ENCODE peak calls at places on chromosomes 12 and 14, in seven cellular contexts. G is PC-9, K is AG09309, I is GM18507, W is PC-3, M is kidney epithelial cell, J is NCI-H1105 treated with DMSO at 0.1 percent for 48 hours. B is an unnamed sample.

GRCh38 chr12:29750131-29750927 is 33.4 kb downstream of the TMTC1 start:
- DNase-seq in G (no peak), K (no peak), I (no peak), W (no peak), M (no peak), J (no peak), B (no peak)

GRCh38 chr12:108315486-108316105 is 23.5 kb downstream of the CMKLR1 start:
- DNase-seq in G (no peak), K (no peak), I (no peak), W (no peak), M (no peak), J (no peak), B (no peak)

GRCh38 chr14:66509874-66510273 is 1.9 kb downstream of the GPHN start:
- DNase-seq in G (no peak), K (no peak), I (no peak), W (no peak), M (no peak), J (no peak), B (peak; percentile 15)

GRCh38 chr12:45914090-45914489 is 76.3 kb downstream of the SCAF11 start:
- DNase-seq in G (no peak), K (peak; percentile 49), I (no peak), W (peak; percentile 56), M (peak; percentile 34), J (no peak), B (peak; percentile 77)

GRCh38 chr14:68628605-68629310 is 164.1 kb downstream of the ZFP36L1 start:
- DNase-seq in G (peak; percentile 90), K (no peak), I (no peak), W (peak; percentile 38), M (peak; percentile 41), J (no peak), B (peak; percentile 45)

GRCh38 chr14:89110110-89110509 is 285.7 kb downstream of the TTC8 start:
- DNase-seq in G (no peak), K (no peak), I (no peak), W (no peak), M (no peak), J (no peak), B (no peak)

GRCh38 chr14:91228112-91229004 is 16.1 kb downstream of the GPR68 start:
- DNase-seq in G (peak; percentile 84), K (peak; percentile 48), I (no peak), W (peak; percentile 85), M (peak; percentile 74), J (no peak), B (peak; percentile 93)

GRCh38 chr14:95340201-95340697 is 20.5 kb upstream of the CLMN start:
- DNase-seq in G (no peak), K (no peak), I (no peak), W (no peak), M (no peak), J (no peak), B (peak; percentile 28)

GRCh38 chr12:50174971-50175715 is 8.0 kb upstream of the CERS5 start:
- DNase-seq in G (peak; percentile 51), K (peak; percentile 54), I (no peak), W (peak; percentile 88), M (peak; percentile 38), J (peak; percentile 52), B (peak; percentile 66)

GRCh38 chr12:87836190-87836589 is 193.0 kb downstream of the C12orf50 start:
- DNase-seq in G (no peak), K (no peak), I (no peak), W (no peak), M (no peak), J (no peak), B (no peak)

GRCh38 chr12:68611094-68611818 is 557 bp downstream of the RAP1B start:
- DNase-seq in G (peak; percentile 45), K (no peak), I (peak; percentile 7), W (peak; percentile 45), M (no peak), J (peak; percentile 47), B (peak; percentile 57)

GRCh38 chr12:7642876-7643309 is 22.8 kb downstream of the APOBEC1 start:
- DNase-seq in G (peak; percentile 53), K (no peak), I (no peak), W (peak; percentile 42), M (no peak), J (no peak), B (peak; percentile 41)

GRCh38 chr14:105805701-105806100 is 279.3 kb downstream of the TMEM121 start:
- DNase-seq in G (no peak), K (no peak), I (no peak), W (no peak), M (no peak), J (no peak), B (no peak)

GRCh38 chr14:54058501-54058900 is 101.9 kb upstream of the BMP4 start:
- DNase-seq in G (no peak), K (no peak), I (no peak), W (no peak), M (no peak), J (no peak), B (no peak)

GRCh38 chr12:63915105-63915830 is 70.8 kb downstream of the SRGAP1 start:
- DNase-seq in G (peak; percentile 60), K (peak; percentile 50), I (no peak), W (peak; percentile 48), M (no peak), J (no peak), B (peak; percentile 55)

GRCh38 chr14:69582829-69583228 is 8.2 kb upstream of the CCDC177 start:
- DNase-seq in G (no peak), K (no peak), I (no peak), W (no peak), M (no peak), J (no peak), B (no peak)

GRCh38 chr14:104293231-104293841 is 154.9 kb downstream of the KIF26A start:
- DNase-seq in G (no peak), K (no peak), I (no peak), W (peak; percentile 6), M (no peak), J (no peak), B (no peak)

GRCh38 chr14:23286020-23286903 is at the start of gene HOMEZ:
- DNase-seq in G (peak; percentile 91), K (peak; percentile 93), I (peak; percentile 96), W (peak; percentile 98), M (peak; percentile 89), J (peak; percentile 98), B (peak; percentile 99)

GRCh38 chr12:80044694-80045046 is 54.7 kb upstream of the OTOGL start:
- DNase-seq in G (no peak), K (peak; percentile 64), I (no peak), W (peak; percentile 96), M (peak; percentile 19), J (no peak), B (peak; percentile 87)

GRCh38 chr14:75191100-75191499 is 14.7 kb upstream of the TMED10 start:
- DNase-seq in G (no peak), K (no peak), I (no peak), W (no peak), M (no peak), J (no peak), B (no peak)

GRCh38 chr14:90545966-90546751 is 149.3 kb downstream of the CALM1 start:
- DNase-seq in G (no peak), K (no peak), I (no peak), W (no peak), M (no peak), J (no peak), B (peak; percentile 16)

GRCh38 chr12:7581609-7582008 is 78.0 kb upstream of the CD163 start:
- DNase-seq in G (no peak), K (no peak), I (no peak), W (no peak), M (no peak), J (no peak), B (no peak)

GRCh38 chr14:101070540-101071492 is 167.3 kb upstream of the RTL1 start:
- DNase-seq in G (no peak), K (no peak), I (no peak), W (no peak), M (no peak), J (no peak), B (no peak)

GRCh38 chr12:104420868-104421267 is 35.9 kb upstream of the CHST11 start:
- DNase-seq in G (no peak), K (no peak), I (no peak), W (peak; percentile 70), M (no peak), J (no peak), B (peak; percentile 68)

GRCh38 chr14:66974397-66975025 is 214.7 kb upstream of the GARIN2 start:
- DNase-seq in G (peak; percentile 67), K (no peak), I (no peak), W (peak; percentile 59), M (no peak), J (no peak), B (peak; percentile 70)

B was measured in epithelial cell of esophagus.